ENCODE peak calls at places on chromosome 19, in four cellular contexts. One of them, this sample, is unnamed.

GRCh38 chr19:43570174-43570791 is 5.0 kb downstream of the XRCC1 start:
- DNase-seq in HepG2: no peak
- DNase-seq in K562: no peak
- DNase-seq in GM12878: no peak
- DNase-seq in this sample: no peak

GRCh38 chr19:56217039-56217949 is 15.2 kb downstream of the ZSCAN5C start:
- DNase-seq in GM12878: no peak
- DNase-seq in HepG2: no peak
- DNase-seq in K562: no peak
- DNase-seq in this sample: peak; percentile 27

GRCh38 chr19:45872095-45872919 is 8.2 kb downstream of the FOXA3 start:
- DNase-seq in K562: no peak
- DNase-seq in GM12878: no peak
- DNase-seq in HepG2: no peak
- DNase-seq in this sample: no peak

GRCh38 chr19:14300281-14300680 is 81.0 kb upstream of the ADGRE5 start:
- DNase-seq in K562: peak; percentile 39
- DNase-seq in HepG2: no peak
- DNase-seq in GM12878: no peak
- DNase-seq in this sample: no peak

GRCh38 chr19:55526216-55527196 is 10.4 kb downstream of the SBK2 start:
- DNase-seq in GM12878: no peak
- DNase-seq in K562: no peak
- DNase-seq in HepG2: peak; percentile 31
- DNase-seq in this sample: no peak

GRCh38 chr19:28905996-28906395 is 307.0 kb downstream of the UQCRFS1 start:
- DNase-seq in K562: no peak
- DNase-seq in GM12878: no peak
- DNase-seq in HepG2: no peak
- DNase-seq in this sample: no peak

GRCh38 chr19:29215322-29215845 is 2.4 kb upstream of the UQCRFS1 start:
- DNase-seq in K562: no peak
- DNase-seq in HepG2: no peak
- DNase-seq in GM12878: no peak
- DNase-seq in this sample: no peak

GRCh38 chr19:34217952-34218817 is 36.2 kb upstream of the GARRE1 start:
- DNase-seq in K562: peak; percentile 84
- DNase-seq in HepG2: no peak
- DNase-seq in GM12878: peak; percentile 67
- DNase-seq in this sample: no peak

GRCh38 chr19:46714523-46715106 is 2.3 kb downstream of the PRKD2 start:
- DNase-seq in K562: no peak
- DNase-seq in HepG2: no peak
- DNase-seq in GM12878: no peak
- DNase-seq in this sample: no peak

GRCh38 chr19:7534531-7534980 is 961 bp upstream of the PNPLA6 start:
- DNase-seq in K562: peak; percentile 57
- DNase-seq in GM12878: no peak
- DNase-seq in HepG2: peak; percentile 70
- DNase-seq in this sample: peak; percentile 47

GRCh38 chr19:46368116-46368515 is 21.2 kb downstream of the PPP5C start:
- DNase-seq in HepG2: no peak
- DNase-seq in K562: no peak
- DNase-seq in GM12878: no peak
- DNase-seq in this sample: no peak

GRCh38 chr19:48963371-48964204 is 1.5 kb upstream of the FTL start:
- DNase-seq in HepG2: peak; percentile 98
- DNase-seq in K562: peak; percentile 94
- DNase-seq in GM12878: no peak
- DNase-seq in this sample: peak; percentile 80

GRCh38 chr19:10292206-10292788 is 2.5 kb downstream of the ICAM5 start:
- DNase-seq in K562: peak; percentile 98
- DNase-seq in HepG2: peak; percentile 27
- DNase-seq in GM12878: no peak
- DNase-seq in this sample: peak; percentile 100

GRCh38 chr19:38538793-38539528 is 78.8 kb downstream of the MAP4K1 start:
- DNase-seq in HepG2: no peak
- DNase-seq in K562: no peak
- DNase-seq in GM12878: no peak
- DNase-seq in this sample: no peak

GRCh38 chr19:10132848-10133350 is 13.2 kb upstream of the EIF3G start:
- DNase-seq in HepG2: no peak
- DNase-seq in GM12878: no peak
- DNase-seq in K562: no peak
- DNase-seq in this sample: no peak

GRCh38 chr19:55688422-55689218 is 13.6 kb downstream of the EPN1 start:
- DNase-seq in GM12878: no peak
- DNase-seq in HepG2: no peak
- DNase-seq in K562: peak; percentile 59
- DNase-seq in this sample: no peak

GRCh38 chr19:44683434-44684210 is 12.3 kb downstream of the CEACAM19 start:
- DNase-seq in K562: no peak
- DNase-seq in HepG2: no peak
- DNase-seq in GM12878: no peak
- DNase-seq in this sample: no peak

GRCh38 chr19:34278783-34279182 is 24.4 kb downstream of the GARRE1 start:
- DNase-seq in K562: no peak
- DNase-seq in HepG2: no peak
- DNase-seq in GM12878: no peak
- DNase-seq in this sample: no peak

GRCh38 chr19:45906221-45906620 is 3.8 kb upstream of the MYPOP start:
- DNase-seq in K562: no peak
- DNase-seq in HepG2: no peak
- DNase-seq in GM12878: no peak
- DNase-seq in this sample: no peak

DNA sequence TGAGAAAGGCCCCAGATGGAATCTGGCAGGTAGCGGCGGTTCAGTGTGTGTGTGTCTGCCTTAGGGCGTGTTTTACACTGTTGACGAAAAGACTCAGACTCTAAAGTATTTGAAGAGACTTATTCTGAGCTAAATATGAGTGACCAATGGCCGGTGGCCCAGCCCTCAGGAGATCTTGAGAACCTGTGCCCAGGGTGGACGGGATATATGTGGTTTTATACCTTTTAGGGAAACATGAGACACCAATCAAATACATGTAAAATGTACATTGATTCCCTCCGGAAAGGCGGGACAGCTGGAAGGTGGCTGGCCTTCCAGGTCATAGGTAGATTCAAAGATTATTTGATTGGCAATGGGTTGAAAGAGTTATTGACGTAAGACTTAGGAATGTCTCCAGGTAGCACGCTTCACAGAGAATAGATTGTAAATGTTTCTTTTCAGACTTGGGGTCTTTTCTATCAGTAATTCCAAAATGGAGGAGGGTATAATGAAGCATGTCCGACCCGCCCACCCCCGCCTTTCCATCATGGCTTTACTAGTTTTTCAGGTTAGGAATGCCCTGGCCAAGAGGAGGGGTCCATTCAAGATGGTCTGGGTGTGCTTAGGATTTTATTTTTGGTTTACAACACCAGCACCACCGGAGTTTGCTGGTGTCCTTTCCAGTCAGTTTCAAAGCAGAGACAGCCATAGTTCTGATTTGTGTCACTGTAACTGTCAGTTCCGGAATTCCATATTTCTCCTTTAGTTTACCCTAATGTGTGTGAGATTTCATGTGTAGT is 1.0 kb upstream of the ZNF529 start:
- DNase-seq in K562: peak; percentile 9
- DNase-seq in GM12878: no peak
- DNase-seq in HepG2: peak; percentile 13
- DNase-seq in this sample: no peak
- TF ChIP-seq SP1 in K562: no peak
- TF ChIP-seq SP1 in GM12878: no peak
- TF ChIP-seq SP1 in HepG2: no peak
- TF ChIP-seq SP1 in this sample: no peak

DNA sequence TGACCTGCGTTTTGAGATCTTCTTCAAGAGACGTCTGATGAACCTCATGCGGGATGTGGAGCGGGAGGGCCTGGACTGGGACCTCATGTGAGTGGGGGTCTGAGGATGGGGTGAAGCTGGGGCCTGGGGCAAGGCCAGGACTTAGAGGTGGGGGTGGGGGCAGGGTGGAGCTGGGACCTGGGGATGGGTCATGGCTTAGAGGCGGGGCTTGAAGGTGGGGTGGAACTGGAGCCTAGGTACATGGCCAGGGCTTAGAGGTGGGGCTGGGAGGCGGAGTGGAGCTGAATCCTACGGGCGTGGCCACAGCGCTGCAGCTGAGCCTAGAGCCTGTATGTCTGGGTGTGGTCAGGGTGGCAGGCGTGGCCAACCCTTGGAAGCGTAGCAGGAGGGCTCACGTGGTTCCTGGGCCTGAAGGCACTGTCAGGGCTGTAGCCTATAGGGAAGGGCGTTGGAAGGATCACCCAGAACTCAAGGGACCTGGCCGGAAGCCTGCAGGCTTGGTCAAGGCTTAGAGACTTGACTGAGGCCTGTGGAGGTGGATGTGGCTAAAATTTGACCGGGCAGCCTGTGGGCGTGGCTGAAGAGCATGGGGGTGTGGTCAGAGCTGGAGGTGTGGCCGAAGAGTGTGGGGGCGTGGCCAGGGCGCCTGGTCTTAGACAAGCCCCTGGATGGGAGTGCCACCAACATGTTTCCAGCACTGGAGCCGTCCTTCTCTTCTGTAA is 24.2 kb downstream of the COLGALT1 start:
- DNase-seq in HepG2: no peak
- DNase-seq in GM12878: no peak
- DNase-seq in K562: peak; percentile 97
- DNase-seq in this sample: peak; percentile 87
- TF ChIP-seq GABPA in HepG2: no peak
- TF ChIP-seq GABPA in GM12878: no peak
- TF ChIP-seq GABPA in K562: peak; percentile 52
- TF ChIP-seq GABPA in this sample: no peak

DNA sequence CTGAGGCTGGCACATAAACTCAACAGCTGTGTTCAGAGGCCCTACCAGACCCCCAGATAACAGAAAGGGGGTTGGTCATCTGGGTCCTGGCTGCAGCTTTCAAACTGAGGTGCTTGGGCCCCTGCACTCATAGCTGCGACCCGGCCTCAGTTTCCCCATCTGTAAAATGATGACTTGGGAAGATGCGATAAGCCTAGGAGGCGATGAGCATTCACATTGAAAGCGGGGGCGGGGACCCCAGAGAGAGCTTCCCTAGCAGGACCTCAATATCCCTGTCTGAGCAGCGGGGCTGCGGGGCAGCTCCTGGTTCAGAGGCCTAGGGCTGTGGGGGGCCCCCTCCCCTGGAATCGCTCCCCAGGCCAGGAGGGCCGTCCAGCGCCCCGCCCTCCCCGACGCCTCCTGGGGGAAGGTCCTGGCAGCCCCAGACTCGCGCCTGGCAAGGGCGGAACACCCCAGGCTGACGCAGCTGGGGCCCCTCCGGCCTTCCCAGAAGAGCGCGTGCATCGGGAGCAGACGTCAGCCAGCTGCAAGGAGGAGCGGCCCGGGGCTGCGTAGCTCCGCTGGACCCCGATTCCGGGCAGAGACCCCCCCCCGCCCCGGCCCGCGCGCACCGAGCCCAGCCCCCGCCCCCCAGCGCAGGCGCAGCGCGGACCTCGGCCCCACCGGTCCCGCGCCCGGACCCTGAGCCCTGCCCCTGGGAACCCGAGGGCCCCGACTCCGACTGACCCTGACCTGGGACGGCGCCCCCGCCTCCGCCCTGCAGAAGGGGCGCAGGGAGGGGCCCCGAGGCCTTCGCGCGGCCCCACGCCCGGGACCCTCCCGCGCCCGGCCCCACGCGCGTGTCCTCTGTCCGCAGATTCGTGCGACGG is 3.5 kb downstream of the FSTL3 start:
- DNase-seq in HepG2: no peak
- DNase-seq in GM12878: no peak
- DNase-seq in K562: peak; percentile 66
- DNase-seq in this sample: no peak
- TF ChIP-seq SP1 in HepG2: no peak
- TF ChIP-seq SP1 in GM12878: no peak
- TF ChIP-seq SP1 in K562: no peak
- TF ChIP-seq SP1 in this sample: no peak

GRCh38 chr19:3970808-3971598 is at the start of gene DAPK3:
- DNase-seq in HepG2: peak; percentile 95
- DNase-seq in K562: peak; percentile 98
- DNase-seq in GM12878: peak; percentile 91
- DNase-seq in this sample: peak; percentile 98

GRCh38 chr19:3969435-3970312 is 1.2 kb downstream of the DAPK3 start:
- DNase-seq in K562: peak; percentile 61
- DNase-seq in GM12878: no peak
- DNase-seq in HepG2: peak; percentile 54
- DNase-seq in this sample: peak; percentile 64

GRCh38 chr19:3970313-3970807 is 539 bp downstream of the DAPK3 start:
- DNase-seq in HepG2: no peak
- DNase-seq in GM12878: no peak
- DNase-seq in K562: no peak
- DNase-seq in this sample: no peak

GRCh38 chr19:3966051-3967017 is 4.6 kb downstream of the DAPK3 start:
- DNase-seq in K562: no peak
- DNase-seq in GM12878: no peak
- DNase-seq in HepG2: no peak
- DNase-seq in this sample: no peak

DNA sequence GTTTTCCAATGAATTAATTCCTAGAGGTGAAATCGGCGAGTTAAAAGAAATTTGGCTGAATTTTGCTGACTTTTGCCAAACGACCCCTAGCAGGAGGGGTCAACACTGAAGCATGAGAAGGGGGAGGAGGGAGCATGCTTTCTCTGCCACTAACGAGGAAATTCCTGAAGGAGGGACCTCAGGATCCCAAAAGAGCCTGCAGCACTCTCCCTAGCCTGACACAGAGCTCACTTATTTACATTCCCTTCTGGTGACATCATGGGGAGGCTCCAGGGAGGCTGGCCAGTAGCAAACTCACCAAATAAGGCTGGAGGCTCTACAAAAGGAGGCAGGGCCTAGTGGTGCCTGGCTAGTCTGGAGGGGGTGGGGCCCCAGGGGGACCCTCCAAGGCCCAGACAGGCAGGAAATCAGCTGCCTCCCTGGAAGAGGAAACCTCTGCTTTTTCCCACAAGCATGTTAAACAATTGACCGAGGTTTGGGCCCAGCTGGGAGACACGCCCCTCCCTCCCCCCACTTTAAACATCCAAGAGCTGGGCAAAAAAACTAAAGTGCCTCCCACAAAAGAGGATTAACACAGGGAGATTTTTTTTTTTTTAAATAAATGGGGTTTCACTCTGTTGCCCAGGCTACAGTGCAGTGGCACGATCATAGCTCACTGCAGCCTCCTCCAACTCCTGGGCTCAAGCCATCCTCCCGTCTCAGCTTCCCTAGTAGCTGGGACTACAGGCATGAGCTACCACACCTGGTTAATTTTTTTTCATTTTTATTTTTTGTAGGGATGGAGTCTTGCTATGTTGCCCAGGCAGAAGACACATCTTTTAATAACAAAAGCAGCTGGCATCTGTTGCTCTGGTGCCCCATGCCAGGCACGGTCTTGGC is 2.1 kb downstream of the DAPK3 start:
- DNase-seq in GM12878: no peak
- DNase-seq in HepG2: peak; percentile 98
- DNase-seq in K562: peak; percentile 64
- DNase-seq in this sample: peak; percentile 84
- TF ChIP-seq GABPA in GM12878: no peak
- TF ChIP-seq GABPA in HepG2: no peak
- TF ChIP-seq GABPA in K562: no peak
- TF ChIP-seq GABPA in this sample: no peak

This sample was measured in H1.